ENCODE peak calls at places on chromosome 19, in five cellular contexts. A is epithelial cell of proximal tubule; Y is SHP77; V is stimulated activated CD8-positive, alpha-beta memory T cell treated with anti-CD3 and anti-CD28 coated beads, Interleukin-7, amount 100 ng/mL, for 4 hours; P is aorta. K is an unnamed sample.

GRCh38 chr19:41541990-41542584 is 33.9 kb upstream of the CEACAM21 start:
- DNase-seq in V (peak; percentile 73), Y (peak; percentile 28), A (no peak), P (peak; percentile 71), K (no peak)

GRCh38 chr19:31164666-31165265 is 184.5 kb downstream of the TSHZ3 start:
- DNase-seq in A (no peak), Y (no peak), V (no peak), P (no peak), K (no peak)

GRCh38 chr19:41265376-41266153 is 1.4 kb downstream of the HNRNPUL1 start:
- DNase-seq in P (no peak), Y (no peak), A (no peak), V (no peak), K (no peak)

GRCh38 chr19:6020972-6021805 is 43.2 kb upstream of the RANBP3 start:
- DNase-seq in V (no peak), A (no peak), P (peak; percentile 8), Y (peak; percentile 55), K (no peak)

GRCh38 chr19:3931041-3931440 is 1.8 kb upstream of the NMRK2 start:
- DNase-seq in P (no peak), V (no peak), Y (no peak), A (no peak), K (no peak)

GRCh38 chr19:30584121-30584520 is 211.9 kb downstream of the ZNF536 start:
- DNase-seq in P (no peak), Y (no peak), V (no peak), A (no peak), K (no peak)

GRCh38 chr19:8526345-8527062 is 12.5 kb upstream of the ZNF414 start:
- DNase-seq in P (peak; percentile 91), A (no peak), Y (peak; percentile 89), V (no peak), K (peak; percentile 63)

GRCh38 chr19:3204646-3205275 is 19.0 kb downstream of the NCLN start:
- DNase-seq in P (no peak), V (no peak), A (no peak), Y (no peak), K (no peak)

GRCh38 chr19:48458016-48458415 is 2.6 kb downstream of the KCNJ14 start:
- DNase-seq in A (no peak), Y (no peak), V (no peak), P (no peak), K (no peak)

K was measured in HS-5.